ENCODE peak calls at places on chromosomes 11 and 22, in seven cellular contexts. I, L, Y, F, G, C and E are unnamed samples.
A peak's percentile ranks its signal among the peaks of the same experiment; 100 is the strongest.

GRCh38 chr11:59555601-59556114 is 44.3 kb downstream of the OR4D9 start:
- DNase-seq in F (no peak), G (no peak), I (no peak), Y (peak; percentile 42), L (no peak), C (no peak), E (no peak)

GRCh38 chr11:2346586-2347335 is 30.3 kb upstream of the CD81 start:
- DNase-seq in C (no peak), F (no peak), Y (no peak), G (no peak), I (no peak), L (no peak), E (no peak)

GRCh38 chr11:90594658-90595057 is 371.8 kb upstream of the CHORDC1 start:
- DNase-seq in I (no peak), C (no peak), L (no peak), F (no peak), Y (no peak), G (no peak), E (no peak)

GRCh38 chr22:46909237-46910030 is 147.0 kb downstream of the TBC1D22A start:
- DNase-seq in I (no peak), G (peak; percentile 27), F (no peak), C (no peak), L (no peak), Y (no peak), E (no peak)

GRCh38 chr11:57668467-57668890 is 565 bp downstream of the ZDHHC5 start:
- DNase-seq in Y (peak; percentile 44), F (no peak), I (no peak), C (no peak), L (peak; percentile 16), G (no peak), E (peak; percentile 13)

GRCh38 chr11:64870176-64870892 is 8.1 kb downstream of the EHD1 start:
- DNase-seq in G (peak; percentile 68), L (peak; percentile 30), Y (peak; percentile 91), I (no peak), F (no peak), C (peak; percentile 70), E (no peak)

GRCh38 chr22:19694696-19695095 is 19.6 kb upstream of the SEPTIN5 start:
- DNase-seq in F (no peak), L (no peak), I (no peak), C (no peak), G (no peak), Y (no peak), E (no peak)

GRCh38 chr11:117861151-117862018 is 15.1 kb downstream of the FXYD6 start:
- DNase-seq in Y (no peak), L (peak; percentile 90), I (no peak), G (peak; percentile 95), F (no peak), C (no peak), E (peak; percentile 87)

GRCh38 chr11:82229346-82229745 is 504.3 kb downstream of the FAM181B start:
- DNase-seq in G (no peak), Y (peak; percentile 0), F (no peak), L (peak; percentile 29), I (no peak), C (peak; percentile 37), E (peak; percentile 32)